ENCODE peak calls at places on chromosomes 5 and 9, in four cellular contexts. D is stimulated activated CD4-positive, alpha-beta T cell treated with anti-CD3 and anti-CD28 coated beads, TNF-alpha, amount 100 ng/mL, for 24 hours; G is NCI-H1105; X is GM23248. Y is an unnamed sample.
A peak's percentile ranks its signal among the peaks of the same experiment; 100 is the strongest.

GRCh38 chr9:89579741-89580395 is 24.9 kb upstream of the GADD45G start:
- DNase-seq in G (no peak), D (no peak), X (no peak), Y (no peak)

GRCh38 chr9:110440161-110440560 is 102.5 kb upstream of the TXNDC8 start:
- DNase-seq in G (no peak), X (peak; percentile 94), D (no peak), Y (no peak)

GRCh38 chr5:179819296-179820126 is 1.2 kb upstream of the SQSTM1 start:
- DNase-seq in G (no peak), X (peak; percentile 81), D (peak; percentile 37), Y (peak; percentile 47)

GRCh38 chr9:31210982-31211570 is 1173.4 kb upstream of the ACO1 start:
- DNase-seq in G (no peak), D (peak; percentile 11), X (no peak), Y (peak; percentile 17)

GRCh38 chr5:172115541-172115982 is 72.5 kb downstream of the STK10 start:
- DNase-seq in D (no peak), G (no peak), X (no peak), Y (no peak)

GRCh38 chr5:180636403-180637075 is 12.9 kb downstream of the FLT4 start:
- DNase-seq in G (no peak), D (no peak), X (peak; percentile 17), Y (no peak)

GRCh38 chr9:72305102-72305546 is 59.9 kb downstream of the ZFAND5 start:
- DNase-seq in X (peak; percentile 92), G (no peak), D (no peak), Y (no peak)

GRCh38 chr9:70411141-70411929 is 3.1 kb downstream of the KLF9 start:
- DNase-seq in D (peak; percentile 45), X (peak; percentile 89), G (no peak), Y (peak; percentile 62)

GRCh38 chr9:91197232-91198181 is 164.2 kb downstream of the AUH start:
- DNase-seq in D (no peak), X (peak; percentile 95), G (no peak), Y (no peak)

GRCh38 chr9:127318651-127319167 is 54.1 kb downstream of the GARNL3 start:
- DNase-seq in G (no peak), D (no peak), X (peak; percentile 83), Y (no peak)

GRCh38 chr9:20658677-20659473 is 25.2 kb upstream of the FOCAD start:
- DNase-seq in D (no peak), G (no peak), X (peak; percentile 47), Y (no peak)

GRCh38 chr5:56356876-56357160 is 123.7 kb upstream of the ANKRD55 start:
- DNase-seq in X (no peak), G (no peak), D (no peak), Y (no peak)

GRCh38 chr5:24644757-24645156 is at the start of gene CDH10:
- DNase-seq in D (no peak), G (no peak), X (peak; percentile 49), Y (no peak)

GRCh38 chr9:18338042-18338441 is 135.9 kb upstream of the ADAMTSL1 start:
- DNase-seq in G (no peak), D (no peak), X (peak; percentile 13), Y (no peak)

GRCh38 chr9:15308511-15308910 is 1.5 kb upstream of the TTC39B start:
- DNase-seq in X (peak; percentile 70), G (no peak), D (no peak), Y (no peak)